ENCODE peak calls at places on chromosomes 16 and 17, in four cellular contexts. One of them, this sample, is unnamed.

GRCh38 chr17:65123757-65124675 is 13.2 kb upstream of the RGS9 start:
- DNase-seq in HepG2: no peak
- DNase-seq in GM12878: no peak
- DNase-seq in H1: no peak
- DNase-seq in this sample: no peak

GRCh38 chr16:81676571-81677374 is 102.3 kb upstream of the PLCG2 start:
- DNase-seq in GM12878: no peak
- DNase-seq in HepG2: no peak
- DNase-seq in H1: no peak
- DNase-seq in this sample: no peak

GRCh38 chr16:29148867-29149272 is 164.0 kb downstream of the LAT start:
- DNase-seq in HepG2: no peak
- DNase-seq in H1: no peak
- DNase-seq in GM12878: no peak
- DNase-seq in this sample: no peak

GRCh38 chr16:16140537-16140936 is 82.8 kb downstream of the ABCC6 start:
- DNase-seq in HepG2: no peak
- DNase-seq in GM12878: no peak
- DNase-seq in H1: no peak
- DNase-seq in this sample: no peak

GRCh38 chr17:79620207-79621038 is 9.6 kb upstream of the RBFOX3 start:
- DNase-seq in H1: no peak
- DNase-seq in HepG2: no peak
- DNase-seq in GM12878: no peak
- DNase-seq in this sample: no peak

GRCh38 chr17:67993153-67993997 is 2.9 kb downstream of the C17orf58 start:
- DNase-seq in GM12878: no peak
- DNase-seq in H1: no peak
- DNase-seq in HepG2: peak; percentile 68
- DNase-seq in this sample: peak; percentile 84

GRCh38 chr17:57675427-57675826 is 69.7 kb downstream of the CCDC182 start:
- DNase-seq in H1: no peak
- DNase-seq in GM12878: no peak
- DNase-seq in HepG2: no peak
- DNase-seq in this sample: no peak

GRCh38 chr16:74201561-74201960 is 95.1 kb upstream of the PSMD7 start:
- DNase-seq in H1: no peak
- DNase-seq in HepG2: no peak
- DNase-seq in GM12878: no peak
- DNase-seq in this sample: no peak

GRCh38 chr17:79125503-79125902 is 50.9 kb downstream of the ENGASE start:
- DNase-seq in H1: no peak
- DNase-seq in GM12878: no peak
- DNase-seq in HepG2: no peak
- DNase-seq in this sample: no peak

GRCh38 chr17:13031718-13032350 is 14.0 kb upstream of the ELAC2 start:
- DNase-seq in HepG2: peak; percentile 10
- DNase-seq in H1: no peak
- DNase-seq in GM12878: no peak
- DNase-seq in this sample: peak; percentile 68

GRCh38 chr17:77253611-77254051 is 112.9 kb downstream of the SEC14L1 start:
- DNase-seq in H1: no peak
- DNase-seq in HepG2: no peak
- DNase-seq in GM12878: no peak
- DNase-seq in this sample: no peak

GRCh38 chr17:74196541-74197310 is 6.8 kb upstream of the RPL38 start:
- DNase-seq in H1: no peak
- DNase-seq in GM12878: no peak
- DNase-seq in HepG2: no peak
- DNase-seq in this sample: no peak

GRCh38 chr16:15811778-15812750 is 44.8 kb downstream of the MYH11 start:
- DNase-seq in H1: no peak
- DNase-seq in GM12878: no peak
- DNase-seq in HepG2: no peak
- DNase-seq in this sample: no peak

GRCh38 chr16:79873825-79874224 is 273.3 kb upstream of the MAF start:
- DNase-seq in H1: no peak
- DNase-seq in GM12878: no peak
- DNase-seq in HepG2: no peak
- DNase-seq in this sample: no peak

GRCh38 chr17:2054262-2054739 is 602 bp upstream of the HIC1 start:
- DNase-seq in H1: no peak
- DNase-seq in HepG2: no peak
- DNase-seq in GM12878: no peak
- DNase-seq in this sample: peak; percentile 55

GRCh38 chr16:2163211-2163881 is 7.8 kb downstream of the TRAF7 start:
- DNase-seq in GM12878: no peak
- DNase-seq in H1: no peak
- DNase-seq in HepG2: peak; percentile 49
- DNase-seq in this sample: no peak

GRCh38 chr16:89367538-89368059 is 122.8 kb downstream of the ANKRD11 start:
- DNase-seq in HepG2: no peak
- DNase-seq in GM12878: no peak
- DNase-seq in H1: no peak
- DNase-seq in this sample: no peak

GRCh38 chr16:14050297-14051027 is 20.7 kb upstream of the MRTFB start:
- DNase-seq in H1: peak; percentile 84
- DNase-seq in HepG2: no peak
- DNase-seq in GM12878: no peak
- DNase-seq in this sample: no peak
- TF ChIP-seq SUZ12 in H1: no peak
- TF ChIP-seq SUZ12 in HepG2: no peak
- TF ChIP-seq SUZ12 in GM12878: no peak
- TF ChIP-seq SUZ12 in this sample: no peak

GRCh38 chr16:10878644-10879498 is 1.9 kb downstream of the CIITA start:
- DNase-seq in H1: no peak
- DNase-seq in GM12878: no peak
- DNase-seq in HepG2: no peak
- DNase-seq in this sample: no peak
- TF ChIP-seq SUZ12 in H1: peak; percentile 28
- TF ChIP-seq SUZ12 in GM12878: no peak
- TF ChIP-seq SUZ12 in HepG2: no peak
- TF ChIP-seq SUZ12 in this sample: no peak

GRCh38 chr16:84737658-84738057 is 37.9 kb downstream of the USP10 start:
- DNase-seq in H1: no peak
- DNase-seq in GM12878: no peak
- DNase-seq in HepG2: no peak
- DNase-seq in this sample: no peak
- TF ChIP-seq SUZ12 in H1: no peak
- TF ChIP-seq SUZ12 in GM12878: no peak
- TF ChIP-seq SUZ12 in HepG2: no peak
- TF ChIP-seq SUZ12 in this sample: no peak

GRCh38 chr17:42010898-42011516 is 6.2 kb downstream of the DNAJC7 start:
- DNase-seq in GM12878: no peak
- DNase-seq in HepG2: peak; percentile 52
- DNase-seq in H1: no peak
- DNase-seq in this sample: no peak
- TF ChIP-seq SUZ12 in GM12878: no peak
- TF ChIP-seq SUZ12 in HepG2: no peak
- TF ChIP-seq SUZ12 in H1: no peak
- TF ChIP-seq SUZ12 in this sample: no peak

DNA sequence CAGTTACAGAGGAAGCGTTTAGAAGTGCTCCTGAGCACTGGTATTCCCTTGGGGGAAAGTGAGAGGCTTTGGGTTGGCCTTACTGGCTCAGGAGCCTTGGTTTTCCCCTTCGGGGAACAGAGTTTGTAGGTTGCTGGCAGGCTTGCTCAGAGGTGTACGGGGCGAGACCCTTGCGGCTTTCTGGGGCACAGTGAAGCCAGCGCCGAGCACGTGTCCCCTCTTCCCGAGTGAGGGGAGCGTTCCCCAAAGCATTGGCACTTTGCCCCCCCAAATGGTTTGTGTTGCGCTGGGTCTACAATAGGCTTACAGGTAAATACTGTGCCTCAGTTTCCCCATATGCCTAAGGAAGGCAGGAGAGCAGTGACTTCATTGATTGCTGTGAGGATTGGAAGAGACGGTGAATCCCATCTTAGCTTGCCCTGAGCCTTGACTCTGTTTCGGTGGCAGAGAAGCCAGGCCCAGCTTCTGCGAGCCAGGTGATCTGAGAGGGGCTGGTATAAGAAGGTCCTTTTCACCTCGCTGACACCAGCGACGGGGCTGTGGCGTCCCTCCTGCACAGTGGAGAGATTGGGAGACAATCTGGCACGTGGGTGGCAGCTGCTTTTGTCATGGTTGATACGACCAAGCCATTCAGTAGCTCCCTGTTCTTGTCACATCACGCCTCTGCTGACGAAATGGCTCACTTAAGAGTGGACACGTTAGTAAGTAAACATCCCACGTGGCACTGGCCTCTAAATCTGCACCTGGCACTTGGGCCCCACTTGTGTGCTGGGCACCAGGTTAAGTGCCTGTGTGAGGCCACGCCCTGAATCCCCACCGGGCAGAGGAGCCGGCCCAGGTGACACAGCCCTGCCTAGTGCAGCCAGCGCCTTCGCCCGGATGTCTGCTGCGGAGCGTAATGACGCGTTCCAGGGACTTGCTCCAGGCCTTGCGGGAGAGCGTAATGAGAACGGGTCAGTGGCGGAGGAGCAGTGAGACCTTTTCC is 55.0 kb downstream of the MEAK7 start:
- DNase-seq in H1: no peak
- DNase-seq in HepG2: no peak
- DNase-seq in GM12878: no peak
- DNase-seq in this sample: no peak
- TF ChIP-seq SUZ12 in H1: no peak
- TF ChIP-seq SUZ12 in HepG2: no peak
- TF ChIP-seq SUZ12 in GM12878: no peak
- TF ChIP-seq SUZ12 in this sample: no peak

GRCh38 chr17:80781188-80781577 is 210.5 kb upstream of the CHMP6 start:
- DNase-seq in H1: no peak
- DNase-seq in GM12878: no peak
- DNase-seq in HepG2: no peak
- DNase-seq in this sample: no peak
- TF ChIP-seq SUZ12 in H1: no peak
- TF ChIP-seq SUZ12 in GM12878: no peak
- TF ChIP-seq SUZ12 in HepG2: no peak
- TF ChIP-seq SUZ12 in this sample: no peak

GRCh38 chr16:84538441-84538840 is 34.0 kb upstream of the MEAK7 start:
- DNase-seq in GM12878: no peak
- DNase-seq in H1: no peak
- DNase-seq in HepG2: no peak
- DNase-seq in this sample: no peak

GRCh38 chr16:84535851-84536250 is 31.4 kb upstream of the MEAK7 start:
- DNase-seq in H1: no peak
- DNase-seq in HepG2: no peak
- DNase-seq in GM12878: no peak
- DNase-seq in this sample: no peak

GRCh38 chr16:84540194-84540593 is 35.7 kb upstream of the MEAK7 start:
- DNase-seq in GM12878: no peak
- DNase-seq in HepG2: no peak
- DNase-seq in H1: no peak
- DNase-seq in this sample: no peak

GRCh38 chr16:84535408-84535807 is 30.9 kb upstream of the MEAK7 start:
- DNase-seq in GM12878: no peak
- DNase-seq in H1: no peak
- DNase-seq in HepG2: peak; percentile 88
- DNase-seq in this sample: no peak

DNA sequence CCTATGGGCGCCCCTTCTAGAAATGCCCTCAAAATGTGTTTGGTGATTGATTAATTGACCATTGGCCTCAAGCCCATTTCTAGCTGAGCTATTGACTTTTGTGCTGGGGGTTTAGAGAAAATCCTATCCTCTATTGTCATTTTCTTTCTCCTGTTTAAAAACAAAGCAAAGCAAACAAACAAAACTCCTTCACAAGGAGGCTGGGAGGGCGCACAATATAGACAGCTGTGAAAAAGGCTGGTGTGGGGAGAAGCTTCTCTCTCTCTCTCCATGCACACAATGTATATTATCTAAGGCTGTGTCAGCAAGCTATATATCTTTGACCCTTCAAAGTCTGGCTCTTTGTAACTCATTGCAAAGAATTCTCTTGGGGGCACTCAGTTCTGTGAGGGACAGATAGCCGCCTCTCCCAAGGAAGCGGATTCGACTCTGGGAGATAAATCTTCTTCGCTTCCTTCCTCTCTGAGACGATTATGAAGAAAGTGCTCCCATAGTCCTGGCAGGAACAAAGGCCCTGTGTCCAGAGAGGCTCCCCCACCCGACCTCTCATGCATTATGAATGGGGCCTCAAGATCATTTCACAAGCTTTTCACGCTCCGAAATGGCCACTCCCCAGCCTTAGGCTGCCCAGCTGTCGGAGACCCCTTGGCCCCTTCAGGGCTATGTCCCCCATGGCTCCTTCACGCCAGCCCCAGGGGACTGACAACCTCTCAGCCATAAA is 33.1 kb upstream of the MEAK7 start:
- DNase-seq in GM12878: no peak
- DNase-seq in H1: no peak
- DNase-seq in HepG2: no peak
- DNase-seq in this sample: no peak
- TF ChIP-seq SUZ12 in GM12878: no peak
- TF ChIP-seq SUZ12 in H1: no peak
- TF ChIP-seq SUZ12 in HepG2: no peak
- TF ChIP-seq SUZ12 in this sample: no peak

GRCh38 chr16:56321159-56321558 is 104.2 kb downstream of the AMFR start:
- DNase-seq in HepG2: no peak
- DNase-seq in H1: no peak
- DNase-seq in GM12878: no peak
- DNase-seq in this sample: no peak
- TF ChIP-seq SUZ12 in HepG2: no peak
- TF ChIP-seq SUZ12 in H1: no peak
- TF ChIP-seq SUZ12 in GM12878: no peak
- TF ChIP-seq SUZ12 in this sample: no peak

GRCh38 chr17:44170499-44171201 is at the start of gene ASB16:
- DNase-seq in HepG2: no peak
- DNase-seq in H1: no peak
- DNase-seq in GM12878: no peak
- DNase-seq in this sample: no peak
- TF ChIP-seq SUZ12 in HepG2: no peak
- TF ChIP-seq SUZ12 in H1: no peak
- TF ChIP-seq SUZ12 in GM12878: no peak
- TF ChIP-seq SUZ12 in this sample: no peak

DNA sequence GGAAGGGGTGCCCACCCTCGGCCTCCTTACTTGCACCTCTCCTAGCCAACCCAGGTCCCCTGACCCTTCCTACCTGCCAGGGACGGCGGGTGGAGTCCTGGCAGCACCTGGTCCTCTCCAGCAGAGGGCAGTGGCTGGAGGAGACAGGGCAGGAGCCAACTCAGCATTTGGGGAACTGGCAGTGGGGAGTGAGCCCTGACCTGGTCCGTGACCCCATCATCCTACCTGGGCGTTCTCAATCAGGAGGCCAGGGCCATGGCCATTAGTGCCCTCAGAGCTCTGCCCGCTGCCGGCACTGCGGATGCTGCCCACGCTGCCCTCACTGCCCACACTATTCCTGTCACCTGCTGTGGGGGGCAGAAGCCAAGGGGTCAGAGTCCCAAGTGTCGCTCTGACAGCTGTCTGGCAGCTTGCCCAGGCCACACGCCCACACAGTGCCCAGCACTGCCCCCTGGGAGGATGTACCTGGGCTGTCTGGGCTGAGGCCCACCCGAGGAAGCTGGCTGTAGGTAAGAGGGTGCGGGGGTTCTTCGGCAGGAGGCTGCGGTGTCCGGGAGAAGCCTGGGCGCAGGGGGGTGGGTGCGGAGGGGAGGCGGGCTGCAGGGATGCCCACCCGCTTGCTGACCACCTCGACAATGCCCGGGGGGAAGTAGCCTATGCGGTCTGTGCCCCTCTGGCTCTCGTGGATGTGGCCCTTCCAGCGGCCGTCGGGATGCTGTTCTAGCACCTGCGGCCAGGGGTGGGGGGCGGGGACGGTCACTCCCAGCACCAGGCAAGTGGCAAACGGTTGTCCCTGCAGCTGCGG is 10.8 kb downstream of the CASKIN2 start:
- DNase-seq in HepG2: peak; percentile 51
- DNase-seq in H1: no peak
- DNase-seq in GM12878: no peak
- DNase-seq in this sample: peak; percentile 67
- TF ChIP-seq SUZ12 in HepG2: no peak
- TF ChIP-seq SUZ12 in H1: no peak
- TF ChIP-seq SUZ12 in GM12878: no peak
- TF ChIP-seq SUZ12 in this sample: no peak

This sample was measured in HEK293T.